ENCODE peak calls at places on chromosomes 13 and 19, in five cellular contexts. Z is transverse colon, Q is suprapubic skin, I is HepG2, N is H1. U is an unnamed sample.
A peak's percentile ranks its signal among the peaks of the same experiment; 100 is the strongest.

GRCh38 chr19:11383706-11384048 is 437 bp downstream of the EPOR start:
- DNase-seq in Q (no peak), I (no peak), Z (no peak), N (no peak), U (no peak)

GRCh38 chr19:2702170-2703076 is at the start of gene GNG7:
- DNase-seq in I (peak; percentile 78), Z (peak; percentile 96), Q (peak; percentile 91), N (no peak), U (peak; percentile 97)

GRCh38 chr13:34207334-34207733 is 389.4 kb downstream of the RFC3 start:
- DNase-seq in Z (no peak), N (no peak), Q (no peak), I (no peak), U (no peak)

GRCh38 chr13:75581874-75582640 is 32.5 kb downstream of the UCHL3 start:
- DNase-seq in I (no peak), Z (no peak), Q (no peak), N (no peak), U (no peak)

GRCh38 chr19:31883299-31883990 is 462.0 kb upstream of the ZNF507 start:
- DNase-seq in I (no peak), Q (peak; percentile 44), N (no peak), Z (no peak), U (no peak)

GRCh38 chr13:76848596-76848995 is 37.6 kb downstream of the KCTD12 start:
- DNase-seq in Z (no peak), N (no peak), I (no peak), Q (peak; percentile 78), U (no peak)

GRCh38 chr19:1748115-1748702 is 5.1 kb upstream of the ONECUT3 start:
- DNase-seq in I (no peak), Z (peak; percentile 44), N (no peak), Q (no peak), U (peak; percentile 61)

GRCh38 chr13:66099825-66100224 is 1130.3 kb downstream of the PCDH9 start:
- DNase-seq in N (no peak), Q (no peak), I (no peak), Z (no peak), U (no peak)

GRCh38 chr13:105787518-105788085 is 747.9 kb downstream of the EFNB2 start:
- DNase-seq in Q (no peak), N (no peak), I (no peak), Z (no peak), U (no peak)

GRCh38 chr13:42266464-42266863 is 5.5 kb upstream of the AKAP11 start:
- DNase-seq in Q (no peak), N (no peak), I (no peak), Z (no peak), U (no peak)

GRCh38 chr19:41893899-41894298 is 10.9 kb downstream of the ARHGEF1 start:
- DNase-seq in Z (no peak), Q (no peak), N (no peak), I (peak; percentile 59), U (no peak)

GRCh38 chr19:47514869-47515588 is at the start of gene NAPA:
- DNase-seq in N (peak; percentile 100), Z (peak; percentile 100), Q (peak; percentile 100), I (peak; percentile 99), U (peak; percentile 100)

GRCh38 chr19:49155830-49156346 is 692 bp upstream of the HRC start:
- DNase-seq in N (no peak), I (no peak), Z (no peak), Q (no peak), U (no peak)

GRCh38 chr13:112670118-112670517 is 19.7 kb upstream of the ATP11A start:
- DNase-seq in Q (no peak), N (no peak), I (peak; percentile 20), Z (no peak), U (peak; percentile 22)

GRCh38 chr13:102812616-102813287 is 13.8 kb downstream of the BIVM start:
- DNase-seq in Q (no peak), N (no peak), Z (no peak), I (no peak), U (no peak)

GRCh38 chr13:109869312-109870237 is 83.2 kb upstream of the IRS2 start:
- DNase-seq in Z (peak; percentile 64), N (no peak), I (no peak), Q (peak; percentile 85), U (peak; percentile 75)

GRCh38 chr13:113520571-113520970 is 30.1 kb upstream of the DCUN1D2 start:
- DNase-seq in N (no peak), I (no peak), Z (no peak), Q (no peak), U (no peak)

GRCh38 chr13:104105418-104106355 is 1039.5 kb upstream of the SLC10A2 start:
- DNase-seq in Z (no peak), Q (no peak), I (no peak), N (no peak), U (no peak)

GRCh38 chr13:111429064-111429558 is 108.7 kb downstream of the TEX29 start:
- DNase-seq in Q (no peak), Z (peak; percentile 43), N (no peak), I (peak; percentile 49), U (no peak)

GRCh38 chr19:3407556-3408516 is 41.5 kb downstream of the NFIC start:
- DNase-seq in N (no peak), Q (no peak), I (peak; percentile 39), Z (no peak), U (peak; percentile 53)

GRCh38 chr13:113453962-113454361 is 674 bp upstream of the ADPRHL1 start:
- DNase-seq in Z (no peak), I (no peak), Q (no peak), N (no peak), U (no peak)

GRCh38 chr13:19810996-19811881 is 28.5 kb upstream of the PSPC1 start:
- DNase-seq in Q (peak; percentile 11), I (peak; percentile 10), N (no peak), Z (no peak), U (no peak)

GRCh38 chr13:112807653-112808376 is 118.0 kb downstream of the ATP11A start:
- DNase-seq in Q (no peak), Z (no peak), N (no peak), I (no peak), U (no peak)

GRCh38 chr19:29315566-29315965 is 102.6 kb upstream of the UQCRFS1 start:
- DNase-seq in Z (no peak), I (no peak), N (no peak), Q (no peak), U (no peak)

GRCh38 chr19:30666301-30666803 is 294.2 kb downstream of the ZNF536 start:
- DNase-seq in N (no peak), Z (peak; percentile 46), I (peak; percentile 19), Q (no peak), U (peak; percentile 47)

GRCh38 chr19:52148256-52148655 is 8.5 kb upstream of the ZNF616 start:
- DNase-seq in I (no peak), N (no peak), Q (no peak), Z (no peak), U (no peak)

GRCh38 chr13:30121666-30122065 is 185.7 kb downstream of the KATNAL1 start:
- DNase-seq in Z (no peak), I (no peak), N (no peak), Q (no peak), U (no peak)

GRCh38 chr13:48431987-48432615 is 19.2 kb upstream of the LPAR6 start:
- DNase-seq in Q (no peak), N (no peak), Z (no peak), I (peak; percentile 7), U (no peak)

GRCh38 chr19:6424190-6424938 is at the start of gene KHSRP:
- DNase-seq in I (no peak), Z (no peak), Q (no peak), N (no peak), U (no peak)

GRCh38 chr19:3810708-3811355 is 24.7 kb upstream of the MATK start:
- DNase-seq in Q (no peak), I (no peak), N (no peak), Z (no peak), U (no peak)

GRCh38 chr19:1066251-1066747 is 668 bp upstream of the ARHGAP45 start:
- DNase-seq in N (no peak), Q (no peak), I (peak; percentile 61), Z (no peak), U (no peak)

GRCh38 chr19:1240925-1241324 is 626 bp upstream of the ATP5F1D start:
- DNase-seq in Q (no peak), I (no peak), Z (no peak), N (no peak), U (no peak)

GRCh38 chr13:48547663-48548092 is 14.8 kb upstream of the RCBTB2 start:
- DNase-seq in Z (no peak), N (no peak), Q (no peak), I (peak; percentile 45), U (no peak)

GRCh38 chr19:11813801-11814706 is at the start of gene ZNF440:
- DNase-seq in Q (peak; percentile 98), Z (peak; percentile 98), I (peak; percentile 92), N (peak; percentile 79), U (peak; percentile 98)

GRCh38 chr19:44992336-44993163 is 8.7 kb upstream of the RELB start:
- DNase-seq in Z (no peak), Q (no peak), N (no peak), I (no peak), U (no peak)
- H3K36me3 ChIP-seq in Z (peaks cover 17% of the 10 kb centered on the region), Q (peaks cover 50% of the 10 kb centered on the region), N (peaks cover 26% of the 10 kb centered on the region), I (peaks cover 10% of the 10 kb centered on the region), U (peaks cover 67% of the 10 kb centered on the region)

GRCh38 chr19:21841081-21841783 is 5.2 kb upstream of the ZNF43 start:
- DNase-seq in Q (no peak), N (no peak), Z (no peak), I (no peak), U (no peak)
- H3K27me3 ChIP-seq in Q (no peaks in the 10 kb centered on the region), N (no peaks in the 10 kb centered on the region), Z (no peaks in the 10 kb centered on the region), I (no peaks in the 10 kb centered on the region), U (no peaks in the 10 kb centered on the region)

GRCh38 chr13:40126301-40127085 is 471.0 kb downstream of the COG6 start:
- DNase-seq in I (no peak), Z (no peak), N (no peak), Q (no peak), U (no peak)
- TF ChIP-seq EP300 in I (no peak), Z (no peak), N (no peak), Q (no peak), U (no peak)

GRCh38 chr13:58744686-58745085 is 1113.1 kb downstream of the PCDH17 start:
- DNase-seq in Q (no peak), Z (no peak), I (no peak), N (no peak), U (no peak)
- H3K36me3 ChIP-seq in Q (no peaks in the 10 kb centered on the region), Z (no peaks in the 10 kb centered on the region), I (no peaks in the 10 kb centered on the region), N (no peaks in the 10 kb centered on the region), U (no peaks in the 10 kb centered on the region)